ENCODE peak calls at places on chromosomes 16 and 17, in seven cellular contexts. H is esophagus squamous epithelium; J is B cell; A is body of pancreas; C is CD4-positive, alpha-beta T cell; G is neural crest cell; L is AG10803. M is an unnamed sample.

GRCh38 chr17:49851387-49852291 is 3.8 kb upstream of the TAC4 start:
- DNase-seq in J (peak), A (peak), L (peak), H (no peak), C (peak), G (peak), M (peak)

GRCh38 chr17:37744961-37745800 is at the start of gene HNF1B:
- DNase-seq in H (no peak), A (peak), G (no peak), J (peak), L (no peak), C (no peak), M (peak)

GRCh38 chr17:42458497-42459255 is at the start of gene ATP6V0A1:
- DNase-seq in A (peak), L (peak), G (peak), J (peak), C (peak), H (peak), M (peak)

GRCh38 chr16:67165121-67166034 is 833 bp downstream of the HSF4 start:
- DNase-seq in G (no peak), L (no peak), A (no peak), C (no peak), J (peak), H (no peak), M (no peak)

GRCh38 chr16:55728797-55729196 is 73.0 kb downstream of the SLC6A2 start:
- DNase-seq in L (no peak), H (no peak), C (no peak), J (no peak), G (no peak), A (no peak), M (no peak)

GRCh38 chr16:76882105-76882504 is 308.9 kb upstream of the MON1B start:
- DNase-seq in J (no peak), H (no peak), C (no peak), G (no peak), A (no peak), L (no peak), M (no peak)

GRCh38 chr16:4176794-4177438 is 60.7 kb upstream of the ADCY9 start:
- DNase-seq in C (no peak), J (no peak), G (no peak), H (no peak), A (no peak), L (peak), M (peak)

GRCh38 chr17:81566461-81567126 is 14.4 kb upstream of the FAAP100 start:
- DNase-seq in J (no peak), L (peak), C (no peak), A (peak), G (no peak), H (no peak), M (no peak)

GRCh38 chr17:62827722-62828498 is 19.8 kb upstream of the MARCHF10 start:
- DNase-seq in H (no peak), A (no peak), L (peak), G (no peak), J (no peak), C (no peak), M (no peak)

GRCh38 chr16:19542138-19542821 is 13.2 kb upstream of the VPS35L start:
- DNase-seq in L (no peak), G (no peak), C (no peak), J (no peak), A (no peak), H (no peak), M (no peak)

GRCh38 chr17:81471804-81472456 is 40.7 kb downstream of the ACTG1 start:
- DNase-seq in G (no peak), J (no peak), L (peak), A (no peak), C (no peak), H (no peak), M (no peak)

GRCh38 chr17:31919802-31920525 is 16.8 kb upstream of the SUZ12 start:
- DNase-seq in J (no peak), H (no peak), C (no peak), G (no peak), L (no peak), A (no peak), M (peak)

GRCh38 chr16:50539822-50540710 is 8.1 kb upstream of the NKD1 start:
- DNase-seq in J (no peak), G (no peak), A (no peak), H (no peak), C (no peak), L (no peak), M (no peak)

GRCh38 chr16:85978291-85978775 is 79.4 kb downstream of the IRF8 start:
- DNase-seq in C (no peak), J (peak), A (no peak), G (no peak), L (no peak), H (no peak), M (no peak)

GRCh38 chr17:48240562-48241130 is 133.1 kb downstream of the SNX11 start:
- DNase-seq in G (no peak), L (peak), C (no peak), J (no peak), H (no peak), A (no peak), M (no peak)

GRCh38 chr17:39632153-39632941 is 4.6 kb upstream of the STARD3 start:
- DNase-seq in C (no peak), J (no peak), L (no peak), A (peak), G (no peak), H (no peak), M (no peak)

GRCh38 chr17:31533546-31534155 is 142.2 kb downstream of the RAB11FIP4 start:
- DNase-seq in C (no peak), L (peak), J (peak), H (no peak), G (peak), A (no peak), M (peak)

GRCh38 chr17:28849281-28849680 is 5.5 kb upstream of the ERAL1 start:
- DNase-seq in J (no peak), H (no peak), G (no peak), A (no peak), L (no peak), C (no peak), M (no peak)

GRCh38 chr16:7318661-7319060 is 14.0 kb upstream of the RBFOX1 start:
- DNase-seq in G (no peak), C (no peak), A (no peak), J (no peak), L (no peak), H (no peak), M (no peak)

GRCh38 chr16:82082543-82083244 is 47.6 kb downstream of the HSD17B2 start:
- DNase-seq in C (no peak), G (no peak), H (no peak), L (peak), A (no peak), J (no peak), M (peak)

GRCh38 chr16:11107781-11108465 is 148.1 kb downstream of the SOCS1 start:
- DNase-seq in L (peak), H (no peak), A (no peak), J (no peak), C (no peak), G (no peak), M (no peak)

GRCh38 chr17:5804226-5804625 is 219.9 kb upstream of the NLRP1 start:
- DNase-seq in A (no peak), L (no peak), C (no peak), J (no peak), G (no peak), H (no peak), M (no peak)

GRCh38 chr17:77208217-77208808 is 67.5 kb downstream of the SEC14L1 start:
- DNase-seq in A (peak), H (no peak), G (no peak), J (no peak), L (peak), C (no peak), M (no peak)
- TF ChIP-seq CTCF in A (peak), H (peak), G (no peak), J (no peak), L (peak), C (no peak), M (no peak)

GRCh38 chr16:35391328-35391727 is 1931.9 kb downstream of the TP53TG3F start:
- DNase-seq in L (peak), A (peak), H (no peak), G (no peak), C (no peak), J (no peak), M (no peak)
- TF ChIP-seq CTCF in L (peak), A (peak), H (peak), G (peak), C (no peak), J (peak), M (peak)

GRCh38 chr17:10477701-10478100 is 8.3 kb upstream of the MYH4 start:
- DNase-seq in H (no peak), C (no peak), J (no peak), G (no peak), L (no peak), A (no peak), M (no peak)
- TF ChIP-seq CTCF in H (no peak), C (no peak), J (no peak), G (no peak), L (no peak), A (no peak), M (no peak)

DNA sequence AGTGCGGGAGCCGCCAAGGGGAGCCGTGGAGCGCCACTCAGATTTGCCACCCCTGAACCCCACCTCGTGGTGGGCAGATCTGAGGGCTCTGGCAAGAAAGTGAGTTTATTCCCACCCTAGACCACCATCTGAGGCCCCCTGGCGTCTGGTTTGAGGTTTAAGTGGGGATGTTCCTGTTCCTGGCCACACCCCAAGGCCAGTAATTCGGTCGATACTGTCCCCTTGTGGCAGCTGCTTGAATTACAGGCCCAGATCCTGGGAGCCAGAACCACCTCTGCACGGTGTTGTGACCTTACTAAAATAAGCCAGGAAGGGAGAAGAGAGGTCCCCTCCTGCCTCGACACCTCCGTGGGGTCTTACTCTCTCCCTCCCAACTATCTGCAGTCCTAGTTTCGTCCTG is 3.3 kb upstream of the LAT start:
- DNase-seq in G (peak), C (peak), A (no peak), L (no peak), H (no peak), J (no peak), M (peak)
- TF ChIP-seq CTCF in G (peak), C (peak), A (no peak), L (peak), H (no peak), J (peak), M (peak)

DNA sequence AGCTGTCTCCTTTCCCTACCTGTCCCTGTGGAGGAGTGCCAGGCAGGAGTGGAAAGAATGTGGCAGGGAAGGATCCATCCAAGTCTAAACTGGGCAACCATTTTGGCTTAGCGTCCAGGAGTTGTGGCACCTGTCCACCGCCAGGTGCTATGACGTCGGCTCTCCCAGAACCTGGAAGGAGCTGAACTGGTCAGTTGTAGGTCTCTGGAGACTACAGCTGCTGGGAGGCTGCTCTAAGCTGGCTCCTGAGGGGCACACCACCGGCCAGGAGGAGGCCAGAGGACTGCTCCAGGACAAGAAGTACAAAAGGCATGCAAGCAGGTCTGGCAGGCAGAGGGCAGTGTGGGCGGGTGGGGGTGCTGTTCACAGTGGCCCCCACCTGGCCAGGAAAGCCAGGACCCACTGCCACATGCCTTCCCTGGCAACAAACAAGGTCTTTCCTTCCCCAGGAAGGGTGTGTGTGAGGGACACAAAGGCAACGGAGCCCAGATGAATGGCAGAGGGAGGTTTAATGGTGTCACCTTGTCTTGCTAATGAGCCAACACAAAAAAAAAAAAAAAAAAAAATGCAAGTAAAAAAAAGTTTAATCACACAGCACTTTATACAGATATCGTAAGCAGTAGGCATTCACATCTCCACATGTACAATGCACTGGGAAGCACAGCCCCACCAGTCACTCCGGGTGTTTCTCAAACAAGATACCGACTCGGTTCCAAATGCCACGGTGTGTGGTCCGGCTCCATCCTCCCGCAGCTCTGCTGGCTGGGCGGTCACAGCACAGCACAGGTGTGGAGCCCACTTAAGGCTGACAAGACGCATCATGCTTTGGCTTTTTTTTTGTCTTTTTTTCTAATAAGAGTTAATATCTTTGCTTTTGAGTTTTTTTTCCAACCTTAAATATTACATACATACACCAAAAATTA is 4.8 kb downstream of the SPHK1 start:
- DNase-seq in A (peak), J (no peak), G (no peak), L (no peak), H (no peak), C (no peak), M (no peak)
- TF ChIP-seq CTCF in A (no peak), J (no peak), G (no peak), L (no peak), H (no peak), C (no peak), M (no peak)

DNA sequence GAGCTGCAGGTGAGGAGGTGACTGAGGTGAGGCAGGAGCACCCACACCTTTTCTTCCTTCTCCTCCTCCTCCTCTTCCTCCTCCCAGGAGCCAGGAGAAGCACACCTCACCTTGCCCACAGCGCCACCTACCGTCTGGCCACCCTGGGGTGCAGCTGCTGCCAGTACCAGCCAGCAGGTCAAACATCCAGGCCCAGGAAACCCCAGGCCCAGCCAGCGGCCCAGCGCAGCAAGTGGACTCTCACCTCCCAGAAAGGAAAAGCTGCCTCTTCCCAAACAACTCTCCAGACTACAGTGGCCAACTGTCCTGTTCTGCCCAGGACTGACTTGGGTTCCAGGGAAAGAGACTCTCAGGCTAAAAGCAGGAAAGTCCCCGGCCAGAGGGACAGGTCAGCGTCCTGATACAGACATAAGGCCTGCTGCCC is 22.7 kb downstream of the PEMT start:
- DNase-seq in C (peak), G (peak), H (no peak), J (peak), L (peak), A (peak), M (peak)
- TF ChIP-seq CTCF in C (no peak), G (peak), H (peak), J (peak), L (peak), A (peak), M (peak)

DNA sequence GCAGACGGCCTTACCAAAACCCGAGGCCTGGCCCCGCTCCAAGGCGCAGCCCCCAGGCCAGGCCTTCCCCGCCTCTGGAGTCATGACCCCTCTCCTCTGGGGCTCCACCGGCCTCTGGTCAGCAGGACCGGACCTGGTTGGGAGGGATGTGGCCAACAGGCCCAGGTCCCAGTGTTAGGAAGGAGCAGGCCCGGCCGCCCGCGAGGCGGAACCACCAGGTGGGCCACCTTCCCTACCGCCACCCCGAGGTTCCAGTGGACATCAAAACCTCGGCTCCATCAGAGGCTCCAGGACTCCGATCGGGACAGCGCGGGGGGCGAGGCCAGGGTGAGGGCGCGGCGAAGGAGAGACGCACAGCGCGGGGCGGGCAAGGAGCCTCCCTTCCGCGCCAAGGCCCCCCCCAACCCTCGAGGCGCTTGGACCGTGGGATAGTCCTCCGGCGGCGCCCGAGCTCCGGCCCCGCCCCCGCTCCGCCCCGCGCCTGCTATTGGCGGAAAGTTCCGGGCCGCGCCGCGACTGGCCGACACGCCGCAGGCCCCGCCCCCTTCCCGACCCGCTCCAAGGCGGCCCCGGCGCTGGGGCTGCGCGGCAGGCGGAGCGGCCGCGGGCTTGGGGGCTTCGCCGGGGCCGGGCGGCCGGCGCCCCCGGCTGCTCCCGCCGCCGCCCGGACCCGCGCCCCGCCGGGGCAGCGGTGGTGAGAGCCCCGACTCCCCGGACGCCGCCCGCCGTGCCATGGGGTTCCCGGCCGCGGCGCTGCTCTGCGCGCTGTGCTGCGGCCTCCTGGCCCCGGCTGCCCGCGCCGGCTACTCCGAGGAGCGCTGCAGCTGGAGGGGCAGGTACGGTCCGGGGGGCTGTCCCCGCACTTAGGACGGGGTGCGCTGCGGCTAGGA is at the start of gene METRN:
- DNase-seq in C (peak), G (peak), J (peak), H (no peak), L (peak), A (peak), M (peak)
- TF ChIP-seq CTCF in C (no peak), G (no peak), J (no peak), H (no peak), L (no peak), A (no peak), M (no peak)

DNA sequence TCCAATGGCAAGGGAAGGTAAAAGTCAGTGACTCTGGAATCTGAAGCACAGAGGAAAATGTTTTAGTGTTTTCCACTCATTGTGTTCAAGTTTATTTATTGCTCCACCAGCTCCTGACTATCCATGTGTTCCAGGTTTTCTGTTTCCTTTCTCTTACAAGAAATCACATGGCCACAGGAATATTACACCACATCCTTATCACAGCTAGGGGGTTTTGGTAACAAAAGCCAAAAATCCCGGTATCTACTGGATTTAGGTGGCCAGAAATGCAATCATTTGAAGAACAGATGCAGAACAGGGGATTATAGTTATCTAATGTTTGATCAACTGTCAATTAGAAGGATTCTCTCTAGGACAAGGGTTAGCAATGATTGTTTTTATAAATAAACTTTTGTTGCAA is 47.9 kb downstream of the STH start:
- DNase-seq in L (peak), A (no peak), H (no peak), J (no peak), C (no peak), G (no peak), M (no peak)
- TF ChIP-seq CTCF in L (no peak), A (no peak), H (no peak), J (no peak), C (no peak), G (peak), M (no peak)